ENCODE peak calls at places on chromosomes 6 and 20, in five cellular contexts. L is left ventricle myocardium inferior, C is astrocyte, Y is breast epithelium, I is coronary artery. M is an unnamed sample.

GRCh38 chr6:88964509-88964908 is 1.1 kb upstream of the RNGTT start:
- DNase-seq in L (no peak), Y (no peak), I (no peak), C (no peak), M (no peak)

GRCh38 chr6:83062225-83062624 is 3.4 kb downstream of the UBE3D start:
- DNase-seq in Y (no peak), C (no peak), I (no peak), L (no peak), M (peak)

GRCh38 chr6:150634641-150635292 is 35.1 kb downstream of the PLEKHG1 start:
- DNase-seq in C (peak), L (no peak), I (no peak), Y (no peak), M (no peak)

GRCh38 chr6:90110971-90111370 is 185.7 kb downstream of the BACH2 start:
- DNase-seq in L (no peak), I (no peak), Y (no peak), C (no peak), M (no peak)

GRCh38 chr6:169158750-169159149 is 94.9 kb downstream of the THBS2 start:
- DNase-seq in L (no peak), Y (no peak), I (no peak), C (peak), M (no peak)

GRCh38 chr20:3431109-3431508 is 23.6 kb upstream of the DNAAF9 start:
- DNase-seq in C (peak), L (no peak), Y (no peak), I (no peak), M (no peak)

GRCh38 chr20:18032977-18033892 is 24.5 kb downstream of the OVOL2 start:
- DNase-seq in C (no peak), Y (no peak), I (no peak), L (no peak), M (no peak)

GRCh38 chr20:35296101-35296554 is 3.9 kb upstream of the FAM83C start:
- DNase-seq in I (no peak), Y (no peak), L (no peak), C (no peak), M (no peak)

GRCh38 chr20:23596856-23597255 is 8.9 kb downstream of the CST9 start:
- DNase-seq in C (no peak), Y (no peak), I (no peak), L (no peak), M (peak)

GRCh38 chr20:51498765-51499540 is 43.6 kb downstream of the NFATC2 start:
- DNase-seq in L (no peak), Y (no peak), C (no peak), I (peak), M (no peak)

GRCh38 chr6:63444768-63445167 is 125.0 kb upstream of the LGSN start:
- DNase-seq in Y (no peak), L (no peak), I (no peak), C (no peak), M (no peak)

GRCh38 chr20:41580384-41580783 is 37.8 kb downstream of the CHD6 start:
- DNase-seq in I (no peak), L (no peak), C (no peak), Y (no peak), M (no peak)

DNA sequence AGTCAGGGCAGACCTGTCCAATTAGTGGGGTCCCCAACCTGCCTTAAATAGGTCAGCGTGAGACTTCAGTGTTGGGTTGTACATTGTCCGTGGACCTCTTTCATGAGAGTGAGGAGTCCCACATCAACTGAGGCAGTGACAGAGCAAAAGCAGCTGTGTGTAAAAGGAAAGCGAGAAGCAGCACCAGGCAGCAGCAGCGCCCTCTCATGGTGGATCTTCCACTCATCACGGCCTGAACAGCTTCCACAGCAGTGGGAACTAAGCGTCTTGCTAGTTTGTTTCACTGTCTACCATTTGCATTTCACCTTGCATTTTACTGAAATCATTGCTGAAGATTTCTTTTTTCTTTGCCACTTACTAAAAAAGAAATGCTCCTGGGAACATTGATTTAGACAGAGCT is 333.8 kb downstream of the PKHD1 start:
- DNase-seq in C (no peak), I (no peak), L (peak), Y (no peak), M (no peak)
- TF ChIP-seq CTCF in C (no peak), I (no peak), L (peak), Y (no peak), M (no peak)

GRCh38 chr6:7262037-7262461 is 51.0 kb downstream of the SSR1 start:
- DNase-seq in C (no peak), Y (no peak), L (peak), I (no peak), M (no peak)

GRCh38 chr6:7260291-7261029 is 52.5 kb downstream of the SSR1 start:
- DNase-seq in Y (no peak), C (no peak), I (no peak), L (no peak), M (no peak)

GRCh38 chr6:7262746-7263335 is 50.2 kb downstream of the SSR1 start:
- DNase-seq in L (no peak), Y (no peak), C (no peak), I (no peak), M (no peak)

GRCh38 chr6:7264041-7264440 is 49.0 kb downstream of the SSR1 start:
- DNase-seq in Y (no peak), I (no peak), C (no peak), L (no peak), M (no peak)

DNA sequence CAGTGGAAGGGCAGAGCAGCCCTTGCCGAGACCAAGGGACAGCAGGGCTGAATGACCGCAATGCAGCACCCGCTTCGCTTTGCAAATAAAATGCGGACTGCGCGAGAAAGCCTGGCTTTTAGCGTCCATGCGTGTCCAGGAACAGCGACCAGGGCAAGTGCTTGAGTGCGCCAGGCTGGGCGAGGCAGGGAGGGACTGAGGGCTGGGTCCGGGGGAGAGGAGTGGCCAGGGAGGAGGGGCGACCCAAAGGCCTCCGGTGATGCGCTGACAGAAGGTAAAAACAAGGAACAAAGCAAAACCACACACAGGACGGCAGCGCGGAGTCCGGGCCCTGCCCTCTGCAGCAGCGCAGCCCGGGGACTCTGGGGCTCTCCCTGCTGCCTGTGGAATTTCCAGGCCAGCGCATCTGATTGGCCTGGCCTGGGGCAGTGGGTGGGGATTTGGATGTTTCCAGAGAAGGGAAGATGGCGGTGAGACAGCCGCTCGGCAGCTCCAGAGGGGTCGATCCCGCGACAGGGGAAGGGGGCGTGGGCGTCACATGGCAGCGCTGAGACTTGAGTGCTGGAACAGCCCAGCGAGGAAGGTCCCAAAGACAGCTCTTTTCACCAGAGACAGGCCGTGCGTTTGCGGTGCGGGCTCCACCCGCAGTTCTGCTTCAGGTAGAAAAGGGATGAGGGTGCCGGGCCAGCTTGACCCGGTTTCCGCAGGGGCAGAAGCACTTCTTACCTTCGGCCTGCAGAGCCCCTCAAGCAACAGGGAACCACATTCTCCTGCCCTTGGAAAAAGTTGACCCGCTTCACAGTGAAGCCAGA is 51.8 kb downstream of the SSR1 start:
- DNase-seq in Y (peak), L (peak), C (peak), I (peak), M (peak)
- H3K27ac ChIP-seq in Y (peak), L (peak), C (peak), I (peak), M (peak)

GRCh38 chr20:21528870-21529269 is 15.0 kb upstream of the NKX2-2 start:
- DNase-seq in C (no peak), I (peak), L (no peak), Y (no peak), M (no peak)
- H3K4me3 ChIP-seq in C (no peak), I (no peak), L (no peak), Y (no peak), M (no peak)

GRCh38 chr6:161378115-161378514 is 104.3 kb upstream of the AGPAT4 start:
- DNase-seq in C (no peak), Y (no peak), L (no peak), I (no peak), M (no peak)

GRCh38 chr6:161379828-161380598 is 106.2 kb upstream of the AGPAT4 start:
- DNase-seq in I (no peak), C (no peak), Y (no peak), L (no peak), M (no peak)

GRCh38 chr6:161383951-161384350 is 110.1 kb upstream of the AGPAT4 start:
- DNase-seq in I (no peak), C (no peak), Y (no peak), L (no peak), M (no peak)
- TF ChIP-seq CTCF in I (no peak), C (no peak), Y (no peak), L (no peak), M (no peak)